ENCODE peak calls at places on chromosomes 4 and X, in seven cellular contexts. H is H1, D is GM12878, S is body of pancreas, Z is adrenal gland, P is K562, I is tibial nerve. F is an unnamed sample.

GRCh38 chrX:133859860-133860259 is 125.5 kb downstream of the GPC3 start:
- DNase-seq in H (no peak), D (no peak), S (no peak), Z (no peak), P (no peak), I (no peak), F (no peak)

GRCh38 chr4:67366341-67366861 is 178.9 kb downstream of the CENPC start:
- DNase-seq in H (no peak), D (no peak), S (no peak), Z (no peak), P (no peak), I (no peak), F (no peak)

GRCh38 chrX:46254623-46255022 is 290.6 kb downstream of the ZNF674 start:
- DNase-seq in H (no peak), D (no peak), S (no peak), Z (no peak), P (no peak), I (no peak), F (no peak)

GRCh38 chr4:2412885-2413716 is 5.3 kb downstream of the ZFYVE28 start:
- DNase-seq in H (peak), D (peak), S (peak), Z (peak), P (peak), I (peak), F (peak)

GRCh38 chr4:72352746-72353145 is 216.3 kb downstream of the ADAMTS3 start:
- DNase-seq in H (no peak), D (no peak), S (no peak), Z (no peak), P (no peak), I (no peak), F (no peak)

GRCh38 chrX:5876984-5877655 is 351.5 kb downstream of the NLGN4X start:
- DNase-seq in H (peak), D (no peak), S (peak), Z (peak), P (no peak), I (no peak), F (no peak)

GRCh38 chrX:97685753-97686152 is 802.0 kb downstream of the RPA4 start:
- DNase-seq in H (no peak), D (no peak), S (peak), Z (peak), P (peak), I (no peak), F (no peak)

GRCh38 chr4:79164961-79165610 is 160.8 kb downstream of the NAA11 start:
- DNase-seq in H (no peak), D (no peak), S (no peak), Z (no peak), P (no peak), I (no peak), F (no peak)

GRCh38 chr4:142314183-142314582 is 531.9 kb downstream of the INPP4B start:
- DNase-seq in H (no peak), D (no peak), S (peak), Z (no peak), P (no peak), I (no peak), F (no peak)

GRCh38 chrX:74325130-74326059 is 21.4 kb downstream of the ZCCHC13 start:
- DNase-seq in H (peak), D (no peak), S (no peak), Z (no peak), P (peak), I (no peak), F (no peak)

GRCh38 chr4:118742050-118742449 is 56.9 kb downstream of the METTL14 start:
- DNase-seq in H (no peak), D (no peak), S (no peak), Z (no peak), P (no peak), I (no peak), F (no peak)

GRCh38 chr4:108783666-108784463 is 21.0 kb upstream of the ETNPPL start:
- DNase-seq in H (no peak), D (no peak), S (peak), Z (peak), P (no peak), I (no peak), F (no peak)

GRCh38 chr4:189845145-189845846 is 95.4 kb upstream of the FRG1 start:
- DNase-seq in H (no peak), D (no peak), S (no peak), Z (no peak), P (no peak), I (no peak), F (no peak)

GRCh38 chr4:170047774-170048354 is 21.7 kb upstream of the MFAP3L start:
- DNase-seq in H (no peak), D (no peak), S (peak), Z (peak), P (peak), I (peak), F (no peak)

GRCh38 chrX:11073411-11073810 is 37.7 kb upstream of the HCCS start:
- DNase-seq in H (no peak), D (no peak), S (no peak), Z (no peak), P (no peak), I (no peak), F (no peak)

GRCh38 chrX:81414630-81415029 is 212.7 kb downstream of the SH3BGRL start:
- DNase-seq in H (no peak), D (no peak), S (no peak), Z (no peak), P (no peak), I (no peak), F (no peak)

GRCh38 chr4:173076903-173077629 is 91.5 kb upstream of the GALNT7 start:
- DNase-seq in H (no peak), D (no peak), S (no peak), Z (no peak), P (no peak), I (no peak), F (no peak)

GRCh38 chr4:8644461-8644891 is 51.9 kb downstream of the CPZ start:
- DNase-seq in H (no peak), D (no peak), S (no peak), Z (no peak), P (no peak), I (no peak), F (peak)

GRCh38 chr4:1060646-1061371 is 49.4 kb downstream of the FGFRL1 start:
- DNase-seq in H (no peak), D (no peak), S (no peak), Z (no peak), P (no peak), I (no peak), F (peak)

GRCh38 chrX:112931900-112932299 is 91.3 kb upstream of the AMOT start:
- DNase-seq in H (no peak), D (no peak), S (no peak), Z (no peak), P (no peak), I (no peak), F (no peak)

GRCh38 chr4:1408418-1408817 is 2.2 kb upstream of the NKX1-1 start:
- DNase-seq in H (peak), D (no peak), S (no peak), Z (no peak), P (no peak), I (no peak), F (peak)

GRCh38 chr4:94714761-94715160 is 43.0 kb upstream of the BMPR1B start:
- DNase-seq in H (no peak), D (no peak), S (no peak), Z (no peak), P (no peak), I (no peak), F (no peak)

GRCh38 chr4:26183017-26183416 is 137.8 kb upstream of the RBPJ start:
- DNase-seq in H (no peak), D (no peak), S (no peak), Z (no peak), P (no peak), I (no peak), F (no peak)

GRCh38 chr4:20995591-20995990 is 295.3 kb downstream of the PACRGL start:
- DNase-seq in H (no peak), D (no peak), S (no peak), Z (no peak), P (no peak), I (no peak), F (no peak)

GRCh38 chrX:35382966-35383365 is 415.2 kb upstream of the MAGEB16 start:
- DNase-seq in H (no peak), D (no peak), S (no peak), Z (no peak), P (no peak), I (no peak), F (no peak)

GRCh38 chr4:176377705-176378302 is 58.0 kb downstream of the SPCS3 start:
- DNase-seq in H (no peak), D (no peak), S (no peak), Z (no peak), P (no peak), I (no peak), F (no peak)

GRCh38 chr4:82104578-82104977 is 269.2 kb downstream of the HNRNPD start:
- DNase-seq in H (no peak), D (no peak), S (no peak), Z (no peak), P (no peak), I (no peak), F (no peak)

GRCh38 chr4:189547537-189547936 is 393.1 kb upstream of the FRG1 start:
- DNase-seq in H (no peak), D (no peak), S (no peak), Z (no peak), P (no peak), I (no peak), F (no peak)

GRCh38 chr4:182318256-182318655 is 75.1 kb downstream of the TENM3 start:
- DNase-seq in H (no peak), D (no peak), S (no peak), Z (no peak), P (no peak), I (no peak), F (no peak)

DNA sequence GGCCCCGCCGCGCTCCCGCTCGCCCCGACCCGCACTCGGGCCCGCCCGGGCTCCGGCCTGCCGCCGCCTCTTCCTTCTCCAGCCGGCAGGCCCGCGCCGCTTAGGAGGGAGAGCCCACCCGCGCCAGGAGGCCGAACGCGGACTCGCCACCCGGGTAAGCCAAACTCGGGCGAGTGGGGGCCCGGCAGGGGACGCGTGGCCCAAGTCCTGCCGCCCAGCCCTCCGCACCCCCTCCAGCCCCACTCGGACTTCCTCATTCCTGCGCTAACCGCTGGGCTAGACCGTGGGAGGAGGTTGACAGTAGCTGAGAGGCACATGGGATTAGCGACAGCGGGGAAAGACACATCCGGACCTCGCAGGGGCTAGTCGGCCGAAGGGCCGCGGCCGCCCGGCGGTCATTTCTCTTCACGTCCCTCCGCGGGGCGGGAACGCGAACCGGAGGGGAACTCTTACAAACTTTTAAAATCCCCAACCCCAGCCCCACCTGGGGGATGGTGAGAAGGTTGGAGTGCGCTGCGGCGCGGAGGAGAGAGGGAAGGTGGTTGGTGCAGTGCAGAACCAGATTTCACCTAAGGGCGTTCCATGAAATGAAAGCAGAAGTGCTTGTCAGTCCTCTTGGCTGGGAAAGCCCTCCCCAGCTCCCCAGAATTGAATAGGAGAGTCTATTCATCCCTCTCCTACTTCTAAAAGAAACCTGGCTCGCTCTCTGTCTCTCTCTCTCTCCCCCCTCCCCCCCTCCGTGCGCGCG is 650 bp downstream of the NFKB1 start:
- DNase-seq in H (no peak), D (peak), S (peak), Z (peak), P (peak), I (peak), F (peak)
- TF ChIP-seq POLR2A in H (no peak), D (peak), S (peak), Z (no peak), P (peak), I (peak), F (peak)

DNA sequence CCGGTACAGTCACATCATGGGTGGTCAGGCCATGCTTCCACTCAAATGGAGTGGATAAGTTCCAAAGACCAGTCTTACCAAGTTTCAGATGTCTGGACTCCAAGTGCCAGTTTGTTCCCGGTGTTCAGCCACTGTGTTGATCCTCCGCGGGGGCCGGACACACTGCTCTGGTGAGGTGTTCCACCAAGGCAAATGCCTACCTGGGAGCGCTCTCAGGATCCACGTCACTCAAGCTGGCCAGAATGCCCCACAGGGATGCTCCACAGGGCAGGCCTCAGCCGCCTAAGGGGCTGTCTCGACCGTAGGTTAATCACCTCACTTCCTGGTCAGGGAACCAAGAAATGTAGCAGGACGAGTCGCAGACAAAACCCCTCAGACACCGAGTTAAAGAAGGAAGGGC is 258.0 kb upstream of the GRID2 start:
- DNase-seq in H (no peak), D (no peak), S (no peak), Z (no peak), P (no peak), I (no peak), F (no peak)
- TF ChIP-seq POLR2A in H (no peak), D (no peak), S (no peak), Z (no peak), P (no peak), I (no peak), F (no peak)

GRCh38 chrX:48802089-48802812 is 384 bp downstream of the HDAC6 start:
- DNase-seq in H (peak), D (peak), S (peak), Z (peak), P (peak), I (peak), F (peak)

GRCh38 chrX:48801281-48802088 is at the start of gene HDAC6:
- DNase-seq in H (peak), D (peak), S (peak), Z (peak), P (peak), I (peak), F (peak)

GRCh38 chrX:48798318-48798717 is 3.5 kb upstream of the HDAC6 start:
- DNase-seq in H (no peak), D (no peak), S (no peak), Z (no peak), P (no peak), I (no peak), F (no peak)

GRCh38 chrX:48802813-48803261 is 970 bp downstream of the HDAC6 start:
- DNase-seq in H (no peak), D (no peak), S (no peak), Z (no peak), P (no peak), I (no peak), F (no peak)

GRCh38 chrX:48800574-48801280 is 1.1 kb upstream of the HDAC6 start:
- DNase-seq in H (no peak), D (no peak), S (no peak), Z (no peak), P (peak), I (no peak), F (no peak)
- TF ChIP-seq POLR2A in H (no peak), D (no peak), S (no peak), Z (no peak), P (peak), I (no peak), F (no peak)

DNA sequence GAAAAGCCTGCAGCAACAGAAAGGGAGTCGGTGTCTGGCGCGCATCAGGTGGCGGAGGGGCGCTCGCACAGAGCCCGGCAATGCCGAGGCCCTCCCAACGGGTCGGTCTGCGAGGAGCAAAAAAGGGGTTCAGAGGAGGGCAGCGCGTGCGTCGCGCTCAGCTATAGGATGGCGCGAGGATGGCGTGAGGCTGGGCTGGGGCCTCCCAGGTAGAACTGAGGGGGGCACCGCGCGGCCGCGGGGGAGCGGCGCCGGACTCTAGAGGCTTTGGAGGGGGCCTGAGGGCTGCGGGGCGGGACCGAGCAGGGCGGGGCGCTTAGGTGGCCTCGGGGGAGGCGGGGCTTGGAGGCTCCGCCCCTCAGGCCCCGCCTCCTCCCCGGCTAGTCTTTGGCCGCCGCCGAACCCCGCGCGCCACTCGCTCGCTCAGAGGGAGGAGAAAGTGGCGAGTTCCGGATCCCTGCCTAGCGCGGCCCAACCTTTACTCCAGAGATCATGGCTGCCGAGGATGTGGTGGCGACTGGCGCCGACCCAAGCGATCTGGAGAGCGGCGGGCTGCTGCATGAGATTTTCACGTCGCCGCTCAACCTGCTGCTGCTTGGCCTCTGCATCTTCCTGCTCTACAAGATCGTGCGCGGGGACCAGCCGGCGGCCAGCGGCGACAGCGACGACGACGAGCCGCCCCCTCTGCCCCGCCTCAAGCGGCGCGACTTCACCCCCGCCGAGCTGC is at the start of gene PGRMC1:
- DNase-seq in H (peak), D (peak), S (peak), Z (peak), P (peak), I (peak), F (peak)
- TF ChIP-seq POLR2A in H (peak), D (peak), S (peak), Z (peak), P (peak), I (peak), F (peak)

GRCh38 chr4:130053723-130054122 is 957.8 kb downstream of the C4orf33 start:
- DNase-seq in H (no peak), D (no peak), S (no peak), Z (no peak), P (no peak), I (no peak), F (no peak)
- TF ChIP-seq POLR2A in H (no peak), D (no peak), S (no peak), Z (no peak), P (no peak), I (no peak), F (no peak)

GRCh38 chrX:16711219-16712115 is 1.0 kb downstream of the CTPS2 start:
- DNase-seq in H (peak), D (no peak), S (peak), Z (no peak), P (peak), I (no peak), F (peak)
- TF ChIP-seq POLR2A in H (no peak), D (no peak), S (no peak), Z (no peak), P (no peak), I (no peak), F (no peak)

GRCh38 chr4:121876070-121876469 is 5.8 kb upstream of the BBS7 start:
- DNase-seq in H (no peak), D (no peak), S (no peak), Z (no peak), P (no peak), I (no peak), F (no peak)

GRCh38 chr4:121875663-121876062 is 5.4 kb upstream of the BBS7 start:
- DNase-seq in H (no peak), D (no peak), S (no peak), Z (no peak), P (no peak), I (no peak), F (no peak)

GRCh38 chr4:121873604-121874003 is 3.3 kb upstream of the BBS7 start:
- DNase-seq in H (no peak), D (peak), S (no peak), Z (no peak), P (no peak), I (no peak), F (no peak)

GRCh38 chr4:121869841-121870822 is at the start of gene BBS7:
- DNase-seq in H (peak), D (peak), S (peak), Z (peak), P (peak), I (peak), F (peak)
- TF ChIP-seq POLR2A in H (peak), D (peak), S (no peak), Z (peak), P (peak), I (peak), F (peak)

GRCh38 chr4:52716364-52717151 is 34.7 kb downstream of the ERVMER34-1 start:
- DNase-seq in H (no peak), D (no peak), S (no peak), Z (no peak), P (no peak), I (no peak), F (no peak)
- TF ChIP-seq POLR2A in H (peak), D (no peak), S (no peak), Z (no peak), P (no peak), I (no peak), F (no peak)